ENCODE peak calls at places on chromosome 10, in seven cellular contexts. V is heart left ventricle, K is GM10248, Z is retinal pigment epithelial cell, Q is amygdala, E is K562, P is left colon. L is an unnamed sample.

GRCh38 chr10:11397980-11398580 is 213.4 kb downstream of the USP6NL start:
- DNase-seq in E (no peak), Q (no peak), K (no peak), V (peak; percentile 45), P (peak; percentile 34), Z (no peak), L (no peak)

GRCh38 chr10:79027147-79028055 is 41.4 kb upstream of the ZMIZ1 start:
- DNase-seq in K (no peak), E (peak; percentile 78), V (no peak), Q (no peak), P (peak; percentile 17), Z (no peak), L (peak; percentile 54)

GRCh38 chr10:71132321-71132810 is 80.0 kb upstream of the UNC5B start:
- DNase-seq in E (no peak), P (no peak), K (peak; percentile 8), V (no peak), Q (no peak), Z (no peak), L (no peak)

GRCh38 chr10:23918839-23919238 is 290.1 kb upstream of the KIAA1217 start:
- DNase-seq in K (no peak), Z (peak; percentile 36), Q (no peak), V (no peak), P (no peak), E (no peak), L (peak; percentile 16)

GRCh38 chr10:37495415-37495814 is 362.0 kb downstream of the ZNF248 start:
- DNase-seq in P (no peak), K (no peak), Q (no peak), V (no peak), Z (no peak), E (no peak), L (no peak)

GRCh38 chr10:97551271-97551670 is 21.3 kb upstream of the ANKRD2 start:
- DNase-seq in K (no peak), Z (no peak), P (no peak), E (no peak), V (no peak), Q (no peak), L (no peak)

GRCh38 chr10:80078448-80079311 is at the start of gene TMEM254:
- DNase-seq in Q (peak; percentile 74), P (peak; percentile 92), E (peak; percentile 66), Z (peak; percentile 54), V (peak; percentile 94), K (peak; percentile 95), L (peak; percentile 75)

GRCh38 chr10:114084225-114084624 is 40.6 kb downstream of the ADRB1 start:
- DNase-seq in E (no peak), K (no peak), Q (no peak), Z (no peak), P (no peak), V (no peak), L (no peak)

GRCh38 chr10:4306871-4307270 is 519.1 kb upstream of the AKR1E2 start:
- DNase-seq in K (no peak), E (no peak), P (no peak), V (no peak), Q (no peak), Z (no peak), L (no peak)

GRCh38 chr10:32412499-32412853 is 33.5 kb upstream of the CCDC7 start:
- DNase-seq in K (no peak), E (no peak), P (no peak), V (no peak), Z (peak; percentile 52), Q (no peak), L (no peak)

GRCh38 chr10:126969310-126969709 is 64.1 kb downstream of the DOCK1 start:
- DNase-seq in Q (no peak), V (no peak), Z (no peak), P (no peak), E (no peak), K (no peak), L (no peak)

GRCh38 chr10:126686732-126687693 is 16.5 kb upstream of the C10orf90 start:
- DNase-seq in E (no peak), V (no peak), Q (no peak), P (no peak), Z (no peak), K (no peak), L (no peak)

GRCh38 chr10:86337121-86337601 is 29.4 kb downstream of the GRID1 start:
- DNase-seq in Q (no peak), E (no peak), K (peak; percentile 70), Z (no peak), P (no peak), V (no peak), L (no peak)

GRCh38 chr10:44385726-44386438 is 985 bp upstream of the CXCL12 start:
- DNase-seq in V (peak; percentile 39), Z (no peak), K (no peak), E (no peak), Q (no peak), P (peak; percentile 21), L (no peak)

L was measured in NCI-H2029.